ENCODE peak calls at places on chromosomes 13 and 19, in five cellular contexts. T, L, P, X and A are unnamed samples.

GRCh38 chr19:17296976-17297375 is 6.2 kb downstream of the ABHD8 start:
- DNase-seq in X (no peak), L (no peak), T (no peak), P (no peak), A (no peak)

GRCh38 chr19:8397746-8398721 is 7.9 kb downstream of the RAB11B start:
- DNase-seq in T (no peak), L (no peak), X (peak; percentile 58), P (no peak), A (no peak)

GRCh38 chr13:30477346-30478235 is 11.9 kb upstream of the HMGB1 start:
- DNase-seq in T (no peak), X (no peak), P (no peak), L (no peak), A (no peak)

GRCh38 chr19:52640916-52641315 is 2.8 kb upstream of the ZNF83 start:
- DNase-seq in X (peak; percentile 16), L (no peak), T (no peak), P (no peak), A (no peak)

GRCh38 chr13:27624071-27624470 is 2.4 kb downstream of the POLR1D start:
- DNase-seq in X (no peak), T (no peak), P (no peak), L (no peak), A (no peak)

GRCh38 chr19:9250630-9251029 is at the start of gene OR7E24:
- DNase-seq in L (no peak), P (no peak), X (no peak), T (no peak), A (no peak)

GRCh38 chr19:30029721-30030510 is 87.9 kb downstream of the URI1 start:
- DNase-seq in L (no peak), X (no peak), P (no peak), T (peak; percentile 52), A (no peak)

GRCh38 chr19:30664358-30665058 is 292.3 kb downstream of the ZNF536 start:
- DNase-seq in L (peak; percentile 32), X (no peak), T (no peak), P (no peak), A (no peak)

GRCh38 chr13:95137096-95137495 is 164.2 kb downstream of the ABCC4 start:
- DNase-seq in P (no peak), X (no peak), L (no peak), T (no peak), A (no peak)

GRCh38 chr19:9622531-9622930 is 1.5 kb upstream of the ZNF561 start:
- DNase-seq in X (no peak), L (no peak), T (no peak), P (no peak), A (no peak)

GRCh38 chr19:38070573-38070972 is 153.4 kb downstream of the DPF1 start:
- DNase-seq in L (no peak), P (no peak), X (no peak), T (peak; percentile 5), A (no peak)

GRCh38 chr13:88622362-88622973 is 951.3 kb downstream of the SLITRK5 start:
- DNase-seq in T (no peak), P (no peak), X (no peak), L (no peak), A (no peak)

GRCh38 chr19:42412661-42413076 is 14.5 kb downstream of the LIPE start:
- DNase-seq in T (no peak), L (peak; percentile 54), P (no peak), X (no peak), A (no peak)

GRCh38 chr19:2081873-2082810 is 14.0 kb downstream of the MOB3A start:
- DNase-seq in L (no peak), X (no peak), T (no peak), P (no peak), A (no peak)

GRCh38 chr19:45999653-46000121 is 4.4 kb downstream of the CCDC61 start:
- DNase-seq in T (no peak), L (no peak), P (no peak), X (peak; percentile 63), A (no peak)

GRCh38 chr19:55698256-55698655 is 23.2 kb downstream of the EPN1 start:
- DNase-seq in T (no peak), L (no peak), X (no peak), P (no peak), A (no peak)

GRCh38 chr13:29849071-29849541 is 1.3 kb downstream of the UBL3 start:
- DNase-seq in T (no peak), X (no peak), L (no peak), P (no peak), A (no peak)

GRCh38 chr13:67048084-67048792 is 181.9 kb downstream of the PCDH9 start:
- DNase-seq in T (no peak), L (no peak), X (no peak), P (no peak), A (no peak)

GRCh38 chr13:113329656-113330312 is 32.7 kb downstream of the LAMP1 start:
- DNase-seq in P (no peak), L (no peak), X (no peak), T (no peak), A (no peak)

DNA sequence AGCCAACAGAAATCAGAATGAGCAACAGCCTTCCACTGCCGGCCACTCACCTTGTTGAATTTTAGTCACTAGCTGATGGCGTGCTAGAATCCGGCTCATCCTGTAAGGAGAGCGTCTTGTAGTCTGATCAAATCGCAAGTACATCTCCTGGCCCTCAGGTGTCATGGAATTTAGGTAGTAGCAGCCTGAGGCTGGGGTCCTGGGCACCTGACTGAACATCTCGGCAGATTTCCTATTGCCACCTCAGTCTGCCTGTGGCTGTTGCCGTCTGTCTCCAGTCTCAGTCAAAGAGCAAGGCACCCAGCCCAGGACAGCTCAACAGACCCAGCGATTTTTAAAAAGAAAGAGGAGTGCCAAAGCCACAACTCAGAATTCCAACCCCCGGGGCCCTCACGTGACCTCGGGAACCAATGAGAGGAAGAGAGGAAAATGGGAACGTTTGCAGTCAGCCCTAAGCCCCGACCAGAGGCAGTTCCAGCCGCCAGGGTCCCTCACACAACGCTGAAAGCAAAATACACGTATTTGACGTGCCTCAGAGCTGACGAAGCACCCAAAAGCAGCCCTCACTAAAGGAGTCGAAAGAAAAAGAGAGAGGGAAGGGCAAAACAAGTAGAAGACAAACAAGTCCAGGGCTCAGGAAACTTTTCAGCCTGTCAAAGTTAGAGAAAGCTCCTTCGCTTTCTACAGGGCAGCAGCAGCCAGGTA is at the start of gene STARD13:
- DNase-seq in X (peak; percentile 79), L (peak; percentile 83), P (peak; percentile 96), T (peak; percentile 93), A (no peak)
- TF ChIP-seq CTCF in X (no peak), L (peak; percentile 44), P (peak; percentile 15), T (peak; percentile 46), A (no peak)

GRCh38 chr19:11798391-11799296 is at the start of gene ZNF491:
- DNase-seq in X (peak; percentile 92), L (peak; percentile 84), P (peak; percentile 89), T (peak; percentile 56), A (peak; percentile 77)
- TF ChIP-seq CTCF in X (peak; percentile 30), L (peak; percentile 21), P (peak; percentile 41), T (peak; percentile 22), A (no peak)

DNA sequence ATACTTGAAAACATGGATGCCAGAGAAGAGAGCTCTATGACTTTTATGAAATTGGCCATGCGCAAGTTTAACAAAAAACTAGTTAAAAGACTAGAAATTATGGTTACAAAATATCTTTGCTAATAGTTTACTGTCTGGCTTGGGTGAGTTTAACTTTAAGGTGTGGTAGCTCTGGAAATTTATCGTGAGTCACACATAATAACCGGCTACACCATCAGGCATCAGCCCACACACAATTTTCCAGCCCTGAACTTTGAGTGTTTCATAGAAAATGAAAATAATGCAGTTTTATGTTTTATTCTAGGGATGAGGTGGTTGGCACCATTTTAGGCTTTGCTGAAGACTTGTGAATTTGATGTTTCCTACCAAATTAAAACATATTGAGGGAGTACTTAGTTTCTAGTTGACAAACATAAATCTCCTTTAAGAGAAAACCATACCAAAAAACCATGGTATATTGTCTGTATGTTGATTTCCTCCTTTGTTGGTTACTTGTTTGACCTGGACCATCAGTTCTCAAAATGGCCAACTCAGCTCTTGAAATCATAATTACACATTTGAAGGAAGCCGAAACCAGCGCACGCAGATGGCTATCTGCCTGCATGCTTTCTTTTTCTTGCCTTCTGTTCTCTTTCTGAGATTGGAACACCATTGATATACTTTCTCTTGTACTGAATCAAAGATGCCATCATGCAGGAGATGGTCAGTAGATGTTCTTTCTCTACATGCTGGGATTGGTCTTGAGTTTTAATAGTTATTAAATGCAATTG is 125.1 kb downstream of the AKAP11 start:
- DNase-seq in T (no peak), P (no peak), X (no peak), L (no peak), A (no peak)
- TF ChIP-seq CTCF in T (no peak), P (no peak), X (no peak), L (no peak), A (no peak)

GRCh38 chr13:73365681-73366080 is 306.9 kb downstream of the KLF5 start:
- DNase-seq in L (no peak), X (no peak), T (no peak), P (no peak), A (no peak)
- TF ChIP-seq CTCF in L (no peak), X (no peak), T (no peak), P (no peak), A (no peak)